ENCODE peak calls at places on chromosomes 2 and 18, in nine cellular contexts. I is RWPE1, P is DND-41, U is fibroblast of lung, V is endothelial cell, J is hepatocyte, D is C1 segment of cervical spinal cord, S is anterior cingulate cortex, C is GF-D8. A is an unnamed sample.

GRCh38 chr2:67561411-67561965 is 164.4 kb downstream of the ETAA1 start:
- DNase-seq in P (no peak), C (no peak), V (no peak), D (no peak), I (peak), S (no peak), U (peak), J (peak), A (peak)

GRCh38 chr2:30338475-30338874 is 107.1 kb downstream of the LBH start:
- DNase-seq in U (no peak), C (no peak), D (no peak), I (no peak), J (no peak), V (no peak), P (no peak), S (no peak), A (no peak)

GRCh38 chr2:42169869-42170465 is 814 bp downstream of the EML4 start:
- DNase-seq in V (peak), I (peak), S (no peak), U (peak), C (no peak), P (no peak), J (no peak), D (peak), A (peak)

GRCh38 chr18:53567935-53568574 is 656.4 kb downstream of the MBD2 start:
- DNase-seq in D (no peak), S (no peak), V (peak), U (peak), I (peak), J (peak), C (no peak), P (peak), A (peak)

GRCh38 chr2:163347982-163348842 is 387.6 kb downstream of the FIGN start:
- DNase-seq in D (peak), C (no peak), J (peak), P (no peak), V (peak), I (peak), U (peak), S (peak), A (peak)

GRCh38 chr2:5057895-5058294 is 634.3 kb upstream of the SOX11 start:
- DNase-seq in P (no peak), J (no peak), V (no peak), I (no peak), D (no peak), S (no peak), U (no peak), C (no peak), A (no peak)

GRCh38 chr2:45450633-45451032 is 160.4 kb downstream of the SRBD1 start:
- DNase-seq in S (no peak), V (no peak), C (no peak), I (no peak), J (no peak), U (peak), P (no peak), D (no peak), A (no peak)

GRCh38 chr18:50454379-50455005 is 79.6 kb downstream of the SKA1 start:
- DNase-seq in I (no peak), P (no peak), V (no peak), D (no peak), J (no peak), C (no peak), U (no peak), S (no peak), A (no peak)

GRCh38 chr2:24047703-24048033 is 477 bp upstream of the WDCP start:
- DNase-seq in P (no peak), I (no peak), S (no peak), C (no peak), U (no peak), V (no peak), D (no peak), J (no peak), A (no peak)

GRCh38 chr2:240893363-240893828 is 2.6 kb downstream of the MAB21L4 start:
- DNase-seq in C (no peak), V (no peak), P (no peak), U (peak), S (no peak), D (no peak), I (peak), J (peak), A (peak)

GRCh38 chr2:19102696-19103403 is 255.6 kb downstream of the OSR1 start:
- DNase-seq in J (no peak), P (no peak), D (no peak), S (no peak), I (no peak), C (no peak), V (no peak), U (peak), A (peak)

GRCh38 chr2:138275292-138275690 is 226.3 kb upstream of the SPOPL start:
- DNase-seq in I (no peak), P (no peak), D (no peak), J (peak), C (no peak), V (no peak), S (no peak), U (no peak), A (no peak)

GRCh38 chr2:201203916-201204654 is 21.1 kb downstream of the CASP10 start:
- DNase-seq in I (no peak), D (no peak), S (no peak), C (no peak), P (no peak), V (no peak), J (no peak), U (peak), A (peak)

GRCh38 chr18:64234336-64234735 is 85.4 kb upstream of the LINC00305 start:
- DNase-seq in S (no peak), J (no peak), V (no peak), P (no peak), I (no peak), C (no peak), U (no peak), D (no peak), A (no peak)

A was measured in IMR-90.